ENCODE peak calls at places on chromosomes 3 and 15, in four cellular contexts. U is upper lobe of right lung, B is astrocyte of the cerebellum, R is ovary. Q is an unnamed sample.

GRCh38 chr3:24773798-24774197 is 279.1 kb upstream of the THRB start:
- DNase-seq in R (no peak), B (peak), U (peak), Q (peak)

GRCh38 chr3:1578105-1578833 is 485.4 kb downstream of the CNTN6 start:
- DNase-seq in B (peak), U (no peak), R (no peak), Q (no peak)

GRCh38 chr3:37639922-37640321 is 221.8 kb upstream of the CTDSPL start:
- DNase-seq in U (no peak), R (no peak), B (no peak), Q (no peak)

GRCh38 chr3:108031893-108032292 is 58.9 kb downstream of the CD47 start:
- DNase-seq in B (no peak), R (no peak), U (no peak), Q (no peak)

GRCh38 chr3:162236949-162237348 is 740.3 kb downstream of the OTOL1 start:
- DNase-seq in U (no peak), B (no peak), R (no peak), Q (no peak)

GRCh38 chr15:100775581-100776185 is 103.9 kb upstream of the ALDH1A3 start:
- DNase-seq in R (no peak), B (no peak), U (peak), Q (no peak)

GRCh38 chr15:79372428-79372827 is 59.7 kb upstream of the MINAR1 start:
- DNase-seq in B (no peak), U (no peak), R (no peak), Q (no peak)

GRCh38 chr3:141979050-141979671 is 102.7 kb downstream of the ATP1B3 start:
- DNase-seq in U (no peak), R (no peak), B (peak), Q (peak)

GRCh38 chr15:74243431-74243830 is 7.3 kb downstream of the CCDC33 start:
- DNase-seq in R (no peak), B (no peak), U (no peak), Q (no peak)

GRCh38 chr3:152270944-152271343 is 2.2 kb downstream of the MBNL1 start:
- DNase-seq in B (no peak), U (no peak), R (no peak), Q (no peak)

GRCh38 chr3:128427872-128428822 is 38.5 kb downstream of the DNAJB8 start:
- DNase-seq in B (no peak), R (no peak), U (no peak), Q (no peak)

GRCh38 chr3:126937533-126938432 is 45.1 kb upstream of the PLXNA1 start:
- DNase-seq in R (no peak), B (no peak), U (no peak), Q (no peak)

GRCh38 chr3:123302961-123303360 is 101.2 kb downstream of the SEC22A start:
- DNase-seq in U (peak), R (no peak), B (no peak), Q (no peak)

GRCh38 chr3:101074518-101074917 is 81.3 kb upstream of the ABI3BP start:
- DNase-seq in B (no peak), U (no peak), R (no peak), Q (no peak)

GRCh38 chr15:73796266-73796939 is 43.3 kb upstream of the INSYN1 start:
- DNase-seq in B (no peak), U (no peak), R (no peak), Q (no peak)

GRCh38 chr3:33218446-33219174 is at the start of gene SUSD5:
- DNase-seq in R (no peak), U (peak), B (no peak), Q (no peak)

GRCh38 chr15:42712584-42712983 is 24.3 kb downstream of the CDAN1 start:
- DNase-seq in B (no peak), U (no peak), R (no peak), Q (no peak)

GRCh38 chr3:63972987-63973386 is 50.3 kb downstream of the PSMD6 start:
- DNase-seq in U (no peak), B (no peak), R (no peak), Q (no peak)

GRCh38 chr3:178097576-178097975 is 438.7 kb upstream of the KCNMB2 start:
- DNase-seq in U (no peak), R (peak), B (peak), Q (peak)

GRCh38 chr3:155070932-155071387 is 9.2 kb upstream of the MME start:
- DNase-seq in R (no peak), B (peak), U (no peak), Q (peak)

DNA sequence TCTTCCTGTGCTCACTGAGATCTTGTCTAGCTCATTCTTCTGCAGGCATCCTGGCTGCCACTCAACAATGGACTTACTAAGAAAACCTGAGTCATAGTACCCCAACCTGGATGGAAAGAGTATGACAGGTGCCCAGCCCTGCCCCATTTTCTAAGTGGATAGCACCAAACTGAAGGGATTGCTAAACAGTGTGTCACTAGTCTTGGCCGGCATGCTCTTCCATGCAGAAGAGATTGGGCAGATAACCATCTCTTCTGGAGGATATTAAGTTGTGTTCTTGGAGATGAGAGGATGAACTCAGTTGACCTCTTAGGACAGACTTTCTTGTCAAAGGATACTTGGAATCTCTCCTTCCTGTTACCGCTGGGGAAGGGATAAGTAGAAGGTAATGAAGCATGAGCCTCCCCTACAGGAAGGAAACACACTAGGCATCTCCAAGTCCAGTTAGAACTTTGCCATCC is 797.5 kb downstream of the AGBL1 start:
- DNase-seq in U (no peak), B (no peak), R (no peak), Q (no peak)
- TF ChIP-seq CTCF in U (no peak), B (no peak), R (no peak), Q (no peak)

DNA sequence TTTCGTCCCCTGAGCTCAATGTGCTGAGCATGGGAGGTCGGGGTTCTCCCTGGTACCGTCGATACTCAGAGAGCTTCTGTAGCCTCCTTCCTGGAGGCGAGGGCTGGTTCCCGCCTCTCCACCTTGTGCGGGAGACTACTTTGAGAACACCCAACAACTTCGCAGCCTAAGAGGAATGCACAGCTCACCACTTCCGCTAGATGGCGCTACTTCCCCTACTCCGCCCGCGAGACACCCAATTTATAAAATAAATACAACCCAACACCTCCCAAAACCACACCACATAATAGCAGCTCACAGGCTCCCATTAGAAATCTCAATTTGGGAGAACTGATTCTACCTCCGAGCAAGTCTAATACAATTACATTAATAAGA is 1.2 kb downstream of the RGMA start:
- DNase-seq in R (peak), B (peak), U (peak), Q (no peak)
- H3K4me3 ChIP-seq in R (peak), B (peak), U (peak), Q (no peak)

GRCh38 chr3:81242871-81243270 is 518.6 kb downstream of the GBE1 start:
- DNase-seq in U (no peak), B (no peak), R (no peak), Q (no peak)
- TF ChIP-seq CTCF in U (no peak), B (peak), R (no peak), Q (peak)

DNA sequence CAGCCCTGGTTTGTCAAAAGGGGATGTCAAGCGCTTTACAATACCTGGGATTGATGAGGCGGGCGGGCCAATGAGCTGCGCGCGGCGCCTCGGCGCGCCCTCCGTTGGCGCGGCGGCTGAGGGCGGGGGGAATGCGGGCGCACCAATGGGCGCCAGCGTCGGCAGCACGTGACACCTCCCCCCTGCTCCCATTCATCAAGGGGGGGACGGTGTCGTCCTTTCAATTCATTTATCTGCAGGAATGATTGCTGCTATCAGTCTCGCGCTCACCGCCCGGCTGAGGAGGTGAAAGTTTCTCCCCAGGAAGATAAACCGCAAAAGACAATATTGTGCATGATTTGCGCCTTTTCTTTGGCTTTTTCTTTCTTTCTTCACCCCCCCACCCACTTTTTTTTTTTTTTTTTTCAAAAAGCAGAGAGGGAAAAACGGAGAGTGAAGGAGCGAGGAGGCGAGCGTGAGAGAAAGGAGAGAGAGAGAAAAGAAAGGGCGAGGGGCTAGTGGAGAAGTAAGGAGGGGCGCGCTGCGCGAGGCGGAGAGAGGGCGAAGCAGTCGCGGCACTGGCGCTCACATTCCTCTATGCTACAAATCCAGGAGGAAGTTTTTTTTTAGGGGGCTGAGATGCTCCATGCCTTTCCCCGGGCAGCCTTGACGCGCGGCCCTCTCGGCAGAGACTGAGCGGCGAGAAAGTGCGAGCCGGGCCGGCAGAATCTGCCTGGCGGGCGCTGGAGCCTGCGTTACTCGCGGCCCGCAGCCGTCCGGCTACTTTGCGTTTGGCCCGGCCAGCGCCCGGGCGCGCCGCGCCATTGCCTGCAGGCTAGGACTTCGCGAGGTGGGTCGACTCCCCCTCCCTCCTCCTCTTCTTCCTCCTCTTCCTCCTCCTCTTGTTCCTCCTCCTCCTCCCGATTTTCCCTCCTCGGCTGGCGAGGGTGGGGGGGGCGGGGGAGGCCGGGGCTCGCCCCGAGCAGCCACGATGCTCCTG is at the start of gene ZIC1:
- DNase-seq in U (no peak), B (peak), R (no peak), Q (no peak)
- H3K4me3 ChIP-seq in U (no peak), B (peak), R (peak), Q (peak)

GRCh38 chr3:65334045-65334665 is 646.4 kb upstream of the ADAMTS9 start:
- DNase-seq in R (peak), B (no peak), U (no peak), Q (no peak)
- TF ChIP-seq CTCF in R (no peak), B (peak), U (peak), Q (peak)

DNA sequence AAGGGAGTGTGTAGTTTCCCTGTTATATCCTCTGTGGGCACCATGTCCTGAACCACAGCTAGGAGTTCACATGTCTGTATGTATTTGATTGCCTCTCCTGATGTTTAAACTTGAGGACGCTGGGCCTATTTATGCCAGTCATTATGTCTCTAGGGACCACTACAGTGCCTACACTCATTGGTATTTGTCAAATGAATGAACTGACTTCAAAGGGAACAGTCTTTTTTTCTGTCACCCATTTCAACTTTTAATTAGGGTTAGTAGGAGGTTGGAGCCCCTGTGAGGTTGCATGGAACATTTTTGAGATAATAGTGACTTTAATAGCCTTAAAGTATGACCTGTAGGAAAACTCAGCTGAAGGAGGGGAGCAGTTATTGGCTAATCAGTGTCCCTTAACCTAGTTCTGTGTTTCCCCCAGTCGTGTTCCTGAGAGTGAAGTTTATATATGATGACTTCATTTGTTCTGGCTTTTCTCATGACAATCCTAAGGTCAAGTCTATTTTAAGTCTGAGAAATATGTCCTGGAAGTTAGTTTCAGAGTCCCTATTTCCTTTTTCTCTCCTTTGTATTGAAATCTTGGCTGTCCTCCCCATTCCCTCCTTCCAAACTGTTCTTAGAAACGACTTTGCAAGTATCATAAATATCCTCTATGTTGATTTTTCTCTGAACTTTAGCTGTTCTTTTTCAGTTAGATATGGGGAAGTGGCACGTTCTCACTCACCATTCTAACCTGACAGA is 29.0 kb downstream of the PDE8A start:
- DNase-seq in U (no peak), R (no peak), B (no peak), Q (no peak)
- H3K4me3 ChIP-seq in U (no peak), R (no peak), B (no peak), Q (no peak)

GRCh38 chr3:99624536-99625236 is 13.7 kb upstream of the COL8A1 start:
- DNase-seq in R (no peak), U (no peak), B (no peak), Q (no peak)

GRCh38 chr3:99626415-99626788 is 12.0 kb upstream of the COL8A1 start:
- DNase-seq in B (no peak), U (no peak), R (no peak), Q (no peak)

GRCh38 chr3:99625643-99626414 is 12.6 kb upstream of the COL8A1 start:
- DNase-seq in U (no peak), R (no peak), B (no peak), Q (no peak)

GRCh38 chr3:99625237-99625622 is 13.2 kb upstream of the COL8A1 start:
- DNase-seq in B (no peak), R (no peak), U (no peak), Q (no peak)

DNA sequence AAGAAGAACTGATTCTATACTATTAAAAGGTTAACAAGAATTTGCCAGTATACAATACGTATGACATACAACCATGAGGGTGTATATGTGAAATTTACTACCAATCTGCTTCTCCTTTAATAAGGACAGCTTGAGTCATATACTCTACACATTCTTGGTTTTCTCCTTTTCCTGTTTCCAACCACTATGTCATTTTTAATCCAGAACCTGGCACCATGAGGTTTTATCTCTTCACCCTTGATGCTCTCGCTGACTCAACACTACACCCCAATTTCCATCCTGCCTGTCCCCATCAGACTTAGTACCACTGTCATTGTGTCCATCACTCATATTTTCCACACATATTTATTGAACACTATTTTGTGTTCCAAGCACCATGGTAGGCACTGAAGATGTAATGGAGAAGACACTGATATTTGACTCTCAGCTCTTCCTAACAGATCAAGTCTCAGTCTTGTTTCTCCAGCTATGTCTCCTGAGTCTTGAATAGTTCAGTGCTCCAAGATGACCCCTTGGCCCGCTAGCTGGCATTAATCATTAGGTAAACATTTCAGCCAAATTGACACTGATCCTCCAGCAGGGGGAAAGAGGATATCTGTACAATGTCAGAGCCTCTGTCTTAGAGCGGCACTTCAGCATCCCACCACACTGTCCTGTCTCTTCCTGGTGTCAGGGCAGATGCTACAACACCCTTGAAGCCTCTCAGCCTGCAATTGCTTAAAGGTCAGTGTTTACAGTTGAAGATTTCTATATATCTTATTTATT is 11.2 kb upstream of the COL8A1 start:
- DNase-seq in B (no peak), U (no peak), R (no peak), Q (no peak)
- TF ChIP-seq CTCF in B (peak), U (no peak), R (no peak), Q (peak)

Q was measured in AG09309.